ENCODE peak calls at places on chromosomes 5 and 9, in eight cellular contexts. One of them, this sample, is unnamed.

GRCh38 chr5:108727154-108727638 is 20.5 kb upstream of the FER start:
- DNase-seq in left ventricle myocardium inferior: no peak
- DNase-seq in omental fat pad: no peak
- DNase-seq in ovary: no peak
- DNase-seq in tibial nerve: no peak
- DNase-seq in A549: no peak
- DNase-seq in esophagus squamous epithelium: no peak
- DNase-seq in foreskin fibroblast: no peak
- DNase-seq in this sample: no peak

GRCh38 chr9:89820337-89820736 is 215.5 kb downstream of the GADD45G start:
- DNase-seq in left ventricle myocardium inferior: no peak
- DNase-seq in omental fat pad: no peak
- DNase-seq in ovary: no peak
- DNase-seq in tibial nerve: no peak
- DNase-seq in A549: no peak
- DNase-seq in esophagus squamous epithelium: no peak
- DNase-seq in foreskin fibroblast: no peak
- DNase-seq in this sample: no peak

GRCh38 chr5:81506900-81507588 is 113.1 kb upstream of the ACOT12 start:
- DNase-seq in left ventricle myocardium inferior: no peak
- DNase-seq in omental fat pad: no peak
- DNase-seq in ovary: peak
- DNase-seq in tibial nerve: peak
- DNase-seq in A549: peak
- DNase-seq in esophagus squamous epithelium: no peak
- DNase-seq in foreskin fibroblast: peak
- DNase-seq in this sample: no peak

GRCh38 chr9:75372499-75373268 is 284.4 kb downstream of the OSTF1 start:
- DNase-seq in left ventricle myocardium inferior: no peak
- DNase-seq in omental fat pad: no peak
- DNase-seq in ovary: peak
- DNase-seq in tibial nerve: no peak
- DNase-seq in A549: no peak
- DNase-seq in esophagus squamous epithelium: no peak
- DNase-seq in foreskin fibroblast: no peak
- DNase-seq in this sample: no peak

GRCh38 chr5:120073722-120074121 is 390.4 kb upstream of the PRR16 start:
- DNase-seq in left ventricle myocardium inferior: no peak
- DNase-seq in omental fat pad: no peak
- DNase-seq in ovary: no peak
- DNase-seq in tibial nerve: no peak
- DNase-seq in A549: no peak
- DNase-seq in esophagus squamous epithelium: no peak
- DNase-seq in foreskin fibroblast: no peak
- DNase-seq in this sample: no peak

GRCh38 chr9:13626601-13627000 is 347.1 kb upstream of the MPDZ start:
- DNase-seq in left ventricle myocardium inferior: no peak
- DNase-seq in omental fat pad: no peak
- DNase-seq in ovary: no peak
- DNase-seq in tibial nerve: no peak
- DNase-seq in A549: no peak
- DNase-seq in esophagus squamous epithelium: no peak
- DNase-seq in foreskin fibroblast: no peak
- DNase-seq in this sample: no peak

GRCh38 chr5:59756373-59757035 is 137.0 kb downstream of the PDE4D start:
- DNase-seq in left ventricle myocardium inferior: no peak
- DNase-seq in omental fat pad: no peak
- DNase-seq in ovary: no peak
- DNase-seq in tibial nerve: no peak
- DNase-seq in A549: no peak
- DNase-seq in esophagus squamous epithelium: no peak
- DNase-seq in foreskin fibroblast: no peak
- DNase-seq in this sample: no peak

GRCh38 chr5:137231535-137231934 is 267.6 kb downstream of the SPOCK1 start:
- DNase-seq in left ventricle myocardium inferior: no peak
- DNase-seq in omental fat pad: no peak
- DNase-seq in ovary: no peak
- DNase-seq in tibial nerve: no peak
- DNase-seq in A549: no peak
- DNase-seq in esophagus squamous epithelium: no peak
- DNase-seq in foreskin fibroblast: no peak
- DNase-seq in this sample: no peak

GRCh38 chr9:113995963-113996362 is 82.1 kb downstream of the AMBP start:
- DNase-seq in left ventricle myocardium inferior: no peak
- DNase-seq in omental fat pad: no peak
- DNase-seq in ovary: no peak
- DNase-seq in tibial nerve: no peak
- DNase-seq in A549: no peak
- DNase-seq in esophagus squamous epithelium: no peak
- DNase-seq in foreskin fibroblast: no peak
- DNase-seq in this sample: peak

GRCh38 chr5:124453221-124454032 is 293.0 kb downstream of the ZNF608 start:
- DNase-seq in left ventricle myocardium inferior: no peak
- DNase-seq in omental fat pad: no peak
- DNase-seq in ovary: no peak
- DNase-seq in tibial nerve: no peak
- DNase-seq in A549: no peak
- DNase-seq in esophagus squamous epithelium: no peak
- DNase-seq in foreskin fibroblast: peak
- DNase-seq in this sample: no peak

GRCh38 chr9:94675008-94675841 is 35.9 kb upstream of the FBP1 start:
- DNase-seq in left ventricle myocardium inferior: no peak
- DNase-seq in omental fat pad: no peak
- DNase-seq in ovary: no peak
- DNase-seq in tibial nerve: no peak
- DNase-seq in A549: no peak
- DNase-seq in esophagus squamous epithelium: no peak
- DNase-seq in foreskin fibroblast: no peak
- DNase-seq in this sample: no peak

GRCh38 chr5:10563132-10563939 is 534 bp upstream of the ANKRD33B start:
- DNase-seq in left ventricle myocardium inferior: peak
- DNase-seq in omental fat pad: no peak
- DNase-seq in ovary: peak
- DNase-seq in tibial nerve: peak
- DNase-seq in A549: peak
- DNase-seq in esophagus squamous epithelium: no peak
- DNase-seq in foreskin fibroblast: no peak
- DNase-seq in this sample: no peak

GRCh38 chr5:50725800-50726474 is 59.5 kb downstream of the PARP8 start:
- DNase-seq in left ventricle myocardium inferior: no peak
- DNase-seq in omental fat pad: no peak
- DNase-seq in ovary: no peak
- DNase-seq in tibial nerve: no peak
- DNase-seq in A549: no peak
- DNase-seq in esophagus squamous epithelium: no peak
- DNase-seq in foreskin fibroblast: no peak
- DNase-seq in this sample: no peak

GRCh38 chr9:123421211-123421585 is 65.2 kb downstream of the CRB2 start:
- DNase-seq in left ventricle myocardium inferior: no peak
- DNase-seq in omental fat pad: no peak
- DNase-seq in ovary: no peak
- DNase-seq in tibial nerve: no peak
- DNase-seq in A549: no peak
- DNase-seq in esophagus squamous epithelium: no peak
- DNase-seq in foreskin fibroblast: no peak
- DNase-seq in this sample: no peak

GRCh38 chr9:119500072-119500771 is 131.0 kb upstream of the BRINP1 start:
- DNase-seq in left ventricle myocardium inferior: no peak
- DNase-seq in omental fat pad: no peak
- DNase-seq in ovary: no peak
- DNase-seq in tibial nerve: no peak
- DNase-seq in A549: no peak
- DNase-seq in esophagus squamous epithelium: no peak
- DNase-seq in foreskin fibroblast: no peak
- DNase-seq in this sample: no peak

GRCh38 chr5:59216845-59217244 is 634.0 kb downstream of the RAB3C start:
- DNase-seq in left ventricle myocardium inferior: no peak
- DNase-seq in omental fat pad: no peak
- DNase-seq in ovary: no peak
- DNase-seq in tibial nerve: no peak
- DNase-seq in A549: no peak
- DNase-seq in esophagus squamous epithelium: no peak
- DNase-seq in foreskin fibroblast: no peak
- DNase-seq in this sample: no peak

GRCh38 chr5:98775962-98776687 is 2.7 kb downstream of the RGMB start:
- DNase-seq in left ventricle myocardium inferior: no peak
- DNase-seq in omental fat pad: no peak
- DNase-seq in ovary: no peak
- DNase-seq in tibial nerve: no peak
- DNase-seq in A549: no peak
- DNase-seq in esophagus squamous epithelium: no peak
- DNase-seq in foreskin fibroblast: peak
- DNase-seq in this sample: no peak

GRCh38 chr5:132473608-132474007 is 17.0 kb downstream of the IRF1 start:
- DNase-seq in left ventricle myocardium inferior: no peak
- DNase-seq in omental fat pad: peak
- DNase-seq in ovary: no peak
- DNase-seq in tibial nerve: no peak
- DNase-seq in A549: no peak
- DNase-seq in esophagus squamous epithelium: no peak
- DNase-seq in foreskin fibroblast: no peak
- DNase-seq in this sample: no peak

GRCh38 chr9:125521462-125522327 is 185.3 kb downstream of the MAPKAP1 start:
- DNase-seq in left ventricle myocardium inferior: no peak
- DNase-seq in omental fat pad: no peak
- DNase-seq in ovary: no peak
- DNase-seq in tibial nerve: no peak
- DNase-seq in A549: peak
- DNase-seq in esophagus squamous epithelium: no peak
- DNase-seq in foreskin fibroblast: peak
- DNase-seq in this sample: no peak

GRCh38 chr5:31759925-31760324 is 121.0 kb downstream of the PDZD2 start:
- DNase-seq in left ventricle myocardium inferior: no peak
- DNase-seq in omental fat pad: no peak
- DNase-seq in ovary: no peak
- DNase-seq in tibial nerve: no peak
- DNase-seq in A549: no peak
- DNase-seq in esophagus squamous epithelium: no peak
- DNase-seq in foreskin fibroblast: no peak
- DNase-seq in this sample: no peak

GRCh38 chr5:98927242-98927987 is 1.4 kb downstream of the CHD1 start:
- DNase-seq in left ventricle myocardium inferior: peak
- DNase-seq in omental fat pad: no peak
- DNase-seq in ovary: peak
- DNase-seq in tibial nerve: no peak
- DNase-seq in A549: peak
- DNase-seq in esophagus squamous epithelium: no peak
- DNase-seq in foreskin fibroblast: peak
- DNase-seq in this sample: no peak

GRCh38 chr5:115758356-115758755 is 58.1 kb downstream of the CDO1 start:
- DNase-seq in left ventricle myocardium inferior: no peak
- DNase-seq in omental fat pad: no peak
- DNase-seq in ovary: no peak
- DNase-seq in tibial nerve: no peak
- DNase-seq in A549: no peak
- DNase-seq in esophagus squamous epithelium: no peak
- DNase-seq in foreskin fibroblast: no peak
- DNase-seq in this sample: no peak

GRCh38 chr5:146027746-146028145 is 77.6 kb downstream of the PLAC8L1 start:
- DNase-seq in left ventricle myocardium inferior: no peak
- DNase-seq in omental fat pad: no peak
- DNase-seq in ovary: no peak
- DNase-seq in tibial nerve: no peak
- DNase-seq in A549: peak
- DNase-seq in esophagus squamous epithelium: no peak
- DNase-seq in foreskin fibroblast: no peak
- DNase-seq in this sample: no peak

GRCh38 chr9:21070171-21070571 is 7.6 kb downstream of the IFNB1 start:
- DNase-seq in left ventricle myocardium inferior: no peak
- DNase-seq in omental fat pad: no peak
- DNase-seq in ovary: peak
- DNase-seq in tibial nerve: no peak
- DNase-seq in A549: peak
- DNase-seq in esophagus squamous epithelium: no peak
- DNase-seq in foreskin fibroblast: peak
- DNase-seq in this sample: no peak
- TF ChIP-seq CTCF in left ventricle myocardium inferior: peak
- TF ChIP-seq CTCF in omental fat pad: no peak
- TF ChIP-seq CTCF in ovary: no peak
- TF ChIP-seq CTCF in tibial nerve: no peak
- TF ChIP-seq CTCF in A549: no peak
- TF ChIP-seq CTCF in esophagus squamous epithelium: no peak
- TF ChIP-seq CTCF in foreskin fibroblast: peak
- TF ChIP-seq CTCF in this sample: peak

DNA sequence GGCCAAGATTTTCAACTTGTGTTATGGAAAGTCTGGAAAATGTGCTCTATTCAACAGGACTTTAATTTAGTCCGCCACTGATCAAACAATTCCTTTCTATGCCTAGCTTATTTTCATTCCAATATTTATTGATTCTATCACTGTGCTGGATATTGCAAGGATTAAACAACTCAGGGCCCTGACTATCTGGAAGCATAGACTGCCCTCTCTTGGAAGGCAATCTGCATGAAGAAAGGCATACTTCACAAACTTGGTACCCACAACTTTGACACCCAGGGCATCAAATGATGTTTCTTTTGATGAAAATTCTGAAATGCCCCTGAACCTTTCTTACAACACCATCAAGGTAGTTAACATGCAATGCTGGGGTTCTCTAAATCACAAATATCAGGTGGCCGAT is 126.5 kb upstream of the HMHB1 start:
- DNase-seq in left ventricle myocardium inferior: no peak
- DNase-seq in omental fat pad: no peak
- DNase-seq in ovary: no peak
- DNase-seq in tibial nerve: no peak
- DNase-seq in A549: no peak
- DNase-seq in esophagus squamous epithelium: no peak
- DNase-seq in foreskin fibroblast: no peak
- DNase-seq in this sample: no peak
- TF ChIP-seq CTCF in left ventricle myocardium inferior: peak
- TF ChIP-seq CTCF in omental fat pad: no peak
- TF ChIP-seq CTCF in ovary: no peak
- TF ChIP-seq CTCF in tibial nerve: no peak
- TF ChIP-seq CTCF in A549: no peak
- TF ChIP-seq CTCF in esophagus squamous epithelium: no peak
- TF ChIP-seq CTCF in foreskin fibroblast: peak
- TF ChIP-seq CTCF in this sample: peak

DNA sequence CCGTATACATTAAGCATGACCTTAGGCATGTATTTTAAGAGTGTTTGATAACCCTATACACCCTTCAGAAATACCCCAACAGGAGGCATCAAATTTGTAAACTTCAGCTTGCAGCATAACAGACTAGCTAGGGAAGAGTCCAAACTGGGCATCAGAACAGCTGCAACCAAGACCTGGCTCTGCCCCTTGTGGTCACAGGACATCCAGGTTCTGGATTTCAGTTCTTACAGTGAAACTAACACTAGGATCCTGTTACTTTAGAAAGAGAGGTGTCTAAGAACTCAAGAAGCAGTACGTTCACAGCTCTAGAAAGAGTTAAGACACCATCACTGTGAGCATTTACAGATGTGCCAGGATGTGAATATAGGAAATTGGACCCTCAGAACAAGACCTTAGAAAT is 229.8 kb downstream of the BNC2 start:
- DNase-seq in left ventricle myocardium inferior: no peak
- DNase-seq in omental fat pad: no peak
- DNase-seq in ovary: no peak
- DNase-seq in tibial nerve: no peak
- DNase-seq in A549: no peak
- DNase-seq in esophagus squamous epithelium: no peak
- DNase-seq in foreskin fibroblast: no peak
- DNase-seq in this sample: no peak
- TF ChIP-seq CTCF in left ventricle myocardium inferior: no peak
- TF ChIP-seq CTCF in omental fat pad: no peak
- TF ChIP-seq CTCF in ovary: no peak
- TF ChIP-seq CTCF in tibial nerve: no peak
- TF ChIP-seq CTCF in A549: peak
- TF ChIP-seq CTCF in esophagus squamous epithelium: no peak
- TF ChIP-seq CTCF in foreskin fibroblast: peak
- TF ChIP-seq CTCF in this sample: peak

GRCh38 chr5:141547921-141548320 is 59.0 kb downstream of the PCDHGC5 start:
- DNase-seq in left ventricle myocardium inferior: no peak
- DNase-seq in omental fat pad: no peak
- DNase-seq in ovary: no peak
- DNase-seq in tibial nerve: no peak
- DNase-seq in A549: no peak
- DNase-seq in esophagus squamous epithelium: no peak
- DNase-seq in foreskin fibroblast: no peak
- DNase-seq in this sample: no peak
- TF ChIP-seq CTCF in left ventricle myocardium inferior: no peak
- TF ChIP-seq CTCF in omental fat pad: no peak
- TF ChIP-seq CTCF in ovary: no peak
- TF ChIP-seq CTCF in tibial nerve: no peak
- TF ChIP-seq CTCF in A549: no peak
- TF ChIP-seq CTCF in esophagus squamous epithelium: no peak
- TF ChIP-seq CTCF in foreskin fibroblast: no peak
- TF ChIP-seq CTCF in this sample: no peak

This sample was measured in osteocyte.